ENCODE peak calls at places on chromosomes 4 and X, in eight cellular contexts. V is MM.1S; Z is stimulated activated CD8-positive, alpha-beta memory T cell treated with anti-CD3 and anti-CD28 coated beads, Interleukin-4, amount 100 ng/mL, for 1 hour; P is GM19239; J is left ventricle myocardium inferior; Q is gastrocnemius medialis; T is fibroblast of pulmonary artery; G is GM18507. W is an unnamed sample.

GRCh38 chr4:149549911-149550310 is 265.7 kb downstream of the IQCM start:
- DNase-seq in V (no peak), Z (no peak), T (peak; percentile 8), P (no peak), J (no peak), Q (no peak), G (no peak), W (no peak)

GRCh38 chr4:169971456-169972015 is 54.7 kb downstream of the MFAP3L start:
- DNase-seq in Q (no peak), G (no peak), Z (no peak), T (no peak), J (no peak), P (no peak), V (no peak), W (no peak)

GRCh38 chr4:17347445-17347844 is 164.4 kb downstream of the QDPR start:
- DNase-seq in Z (no peak), Q (no peak), P (peak; percentile 4), J (no peak), V (peak; percentile 53), G (peak; percentile 4), T (peak; percentile 52), W (peak; percentile 19)

GRCh38 chr4:5710962-5711478 is at the start of gene EVC:
- DNase-seq in V (peak; percentile 69), J (peak; percentile 88), Z (no peak), P (no peak), G (no peak), T (peak; percentile 79), Q (peak; percentile 42), W (peak; percentile 35)

GRCh38 chr4:23717528-23718248 is 172.2 kb downstream of the PPARGC1A start:
- DNase-seq in T (peak; percentile 48), Q (no peak), Z (no peak), P (no peak), G (no peak), J (no peak), V (peak; percentile 23), W (peak; percentile 32)

GRCh38 chr4:87502580-87503238 is 26.5 kb downstream of the SPARCL1 start:
- DNase-seq in V (no peak), G (no peak), P (no peak), T (peak; percentile 67), Z (no peak), J (no peak), Q (no peak), W (no peak)

GRCh38 chr4:120673696-120674095 is 248.8 kb downstream of the PRDM5 start:
- DNase-seq in J (no peak), Z (no peak), Q (no peak), P (no peak), G (no peak), V (no peak), T (no peak), W (no peak)

GRCh38 chr4:127870688-127871087 is 10.0 kb upstream of the PLK4 start:
- DNase-seq in V (no peak), J (no peak), P (no peak), Z (no peak), Q (no peak), G (no peak), T (peak; percentile 84), W (no peak)

GRCh38 chrX:110167952-110168451 is 149.9 kb downstream of the AMMECR1 start:
- DNase-seq in P (no peak), Q (no peak), V (no peak), T (no peak), G (no peak), Z (peak; percentile 20), J (no peak), W (no peak)

GRCh38 chr4:185307136-185307950 is 88.4 kb downstream of the LRP2BP start:
- DNase-seq in V (peak; percentile 83), J (no peak), G (no peak), P (peak; percentile 41), Z (no peak), T (no peak), Q (no peak), W (no peak)

GRCh38 chr4:113276448-113277158 is 227.2 kb downstream of the ANK2 start:
- DNase-seq in T (no peak), P (no peak), V (no peak), Q (no peak), G (no peak), J (no peak), Z (no peak), W (no peak)

GRCh38 chr4:7134737-7135388 is 57.5 kb upstream of the SORCS2 start:
- DNase-seq in Q (no peak), P (no peak), T (peak; percentile 79), V (no peak), Z (no peak), G (no peak), J (peak; percentile 55), W (no peak)

GRCh38 chrX:34638116-34638515 is 19.0 kb downstream of the TMEM47 start:
- DNase-seq in Q (no peak), P (no peak), J (no peak), T (peak; percentile 66), V (peak; percentile 17), G (no peak), Z (no peak), W (no peak)

GRCh38 chr4:80199947-80200346 is 2.6 kb downstream of the PRDM8 start:
- DNase-seq in Z (no peak), T (no peak), Q (no peak), V (no peak), G (no peak), J (no peak), P (no peak), W (no peak)

GRCh38 chrX:129091097-129091496 is 432.2 kb downstream of the SMARCA1 start:
- DNase-seq in J (no peak), P (no peak), Z (no peak), G (no peak), Q (no peak), V (peak; percentile 18), T (no peak), W (no peak)

GRCh38 chrX:150012647-150013046 is 74.4 kb upstream of the EOLA2 start:
- DNase-seq in J (no peak), T (peak; percentile 28), Z (no peak), Q (no peak), P (no peak), V (no peak), G (no peak), W (no peak)

GRCh38 chr4:184007891-184008290 is 102.8 kb downstream of the STOX2 start:
- DNase-seq in Q (no peak), J (no peak), G (no peak), V (no peak), P (no peak), Z (no peak), T (no peak), W (no peak)

GRCh38 chr4:16337936-16338335 is 111.7 kb upstream of the TAPT1 start:
- DNase-seq in Z (no peak), J (no peak), G (no peak), P (no peak), Q (no peak), V (no peak), T (peak; percentile 31), W (no peak)

GRCh38 chrX:15242899-15243555 is 26.9 kb downstream of the ASB9 start:
- DNase-seq in T (peak; percentile 65), J (no peak), V (peak; percentile 38), G (peak; percentile 4), Z (no peak), Q (no peak), P (peak; percentile 4), W (no peak)

GRCh38 chr4:38034986-38035882 is 75.0 kb downstream of the PTTG2 start:
- DNase-seq in Q (no peak), Z (no peak), P (peak; percentile 40), V (peak; percentile 73), T (peak; percentile 83), J (no peak), G (peak; percentile 29), W (no peak)

GRCh38 chr4:39514888-39515401 is 12.3 kb downstream of the UGDH start:
- DNase-seq in V (no peak), P (no peak), T (peak; percentile 23), J (no peak), Q (no peak), G (no peak), Z (no peak), W (no peak)

GRCh38 chrX:16903274-16904019 is 33.3 kb upstream of the RBBP7 start:
- DNase-seq in J (no peak), T (no peak), Q (no peak), Z (no peak), P (no peak), G (no peak), V (peak; percentile 51), W (no peak)

GRCh38 chrX:136647969-136648368 is at the start of gene CD40LG:
- DNase-seq in G (no peak), Q (no peak), J (no peak), P (no peak), Z (no peak), V (no peak), T (no peak), W (no peak)

GRCh38 chr4:114028071-114028470 is 48.6 kb upstream of the ARSJ start:
- DNase-seq in Z (no peak), V (no peak), P (no peak), Q (no peak), G (no peak), J (no peak), T (peak; percentile 66), W (no peak)

GRCh38 chr4:76677571-76678326 is 220.2 kb downstream of the SOWAHB start:
- DNase-seq in V (no peak), Q (no peak), Z (no peak), T (no peak), G (no peak), J (no peak), P (no peak), W (no peak)

GRCh38 chrX:28843817-28844216 is 256.6 kb downstream of the IL1RAPL1 start:
- DNase-seq in Q (no peak), J (no peak), Z (no peak), P (no peak), V (no peak), T (no peak), G (no peak), W (no peak)

GRCh38 chrX:80420147-80420546 is at the start of gene TENT5D:
- DNase-seq in G (no peak), T (no peak), P (no peak), J (no peak), Q (no peak), V (no peak), Z (no peak), W (no peak)

GRCh38 chrX:22575161-22575845 is 302.6 kb downstream of the CBLL2 start:
- DNase-seq in T (peak; percentile 1), P (no peak), J (no peak), Q (no peak), G (no peak), Z (no peak), V (no peak), W (no peak)

GRCh38 chr4:174023641-174024040 is 259.8 kb downstream of the FBXO8 start:
- DNase-seq in Q (no peak), Z (no peak), P (no peak), V (no peak), G (no peak), J (no peak), T (peak; percentile 34), W (no peak)

GRCh38 chr4:142404191-142404611 is 441.9 kb downstream of the INPP4B start:
- DNase-seq in Q (peak; percentile 41), P (no peak), Z (no peak), T (peak; percentile 56), G (no peak), V (no peak), J (no peak), W (no peak)

GRCh38 chr4:179145746-179146530 is 1703.7 kb upstream of the AGA start:
- DNase-seq in Z (no peak), P (no peak), Q (no peak), G (no peak), J (no peak), V (no peak), T (no peak), W (no peak)

GRCh38 chrX:17535229-17535628 is 160.2 kb downstream of the NHS start:
- DNase-seq in J (no peak), Q (no peak), P (no peak), G (no peak), T (peak; percentile 57), Z (no peak), V (peak; percentile 49), W (no peak)

GRCh38 chr4:663438-664428 is 10.3 kb downstream of the ATP5ME start:
- DNase-seq in V (no peak), P (peak; percentile 85), T (no peak), J (peak; percentile 54), Z (peak; percentile 47), Q (no peak), G (peak; percentile 51), W (peak; percentile 95)

GRCh38 chr4:47383829-47384427 is 79.6 kb downstream of the COMMD8 start:
- DNase-seq in P (no peak), V (peak; percentile 45), T (peak; percentile 64), Q (no peak), G (no peak), Z (no peak), J (no peak), W (no peak)